ENCODE peak calls at places on chromosomes 16 and 17, in eight cellular contexts. One of them, this sample, is unnamed.

GRCh38 chr16:19706846-19707245 is 11.2 kb downstream of the KNOP1 start:
- DNase-seq in A549: no peak
- DNase-seq in tibial nerve: no peak
- DNase-seq in ovary: no peak
- DNase-seq in H1: no peak
- DNase-seq in stomach: no peak
- DNase-seq in transverse colon: no peak
- DNase-seq in K562: no peak
- DNase-seq in this sample: no peak

GRCh38 chr17:42779942-42780815 is at the start of gene WNK4:
- DNase-seq in A549: peak
- DNase-seq in tibial nerve: no peak
- DNase-seq in ovary: peak
- DNase-seq in H1: no peak
- DNase-seq in stomach: peak
- DNase-seq in transverse colon: peak
- DNase-seq in K562: peak
- DNase-seq in this sample: no peak

GRCh38 chr17:59634632-59635561 is 15.2 kb downstream of the CLTC start:
- DNase-seq in A549: no peak
- DNase-seq in tibial nerve: no peak
- DNase-seq in ovary: no peak
- DNase-seq in H1: no peak
- DNase-seq in stomach: no peak
- DNase-seq in transverse colon: no peak
- DNase-seq in K562: no peak
- DNase-seq in this sample: no peak

GRCh38 chr17:19707728-19708221 is 8.6 kb downstream of the SLC47A2 start:
- DNase-seq in A549: no peak
- DNase-seq in tibial nerve: no peak
- DNase-seq in ovary: no peak
- DNase-seq in H1: no peak
- DNase-seq in stomach: no peak
- DNase-seq in transverse colon: no peak
- DNase-seq in K562: no peak
- DNase-seq in this sample: peak

GRCh38 chr17:11780621-11781020 is 182.4 kb downstream of the DNAH9 start:
- DNase-seq in A549: no peak
- DNase-seq in tibial nerve: no peak
- DNase-seq in ovary: no peak
- DNase-seq in H1: no peak
- DNase-seq in stomach: no peak
- DNase-seq in transverse colon: no peak
- DNase-seq in K562: no peak
- DNase-seq in this sample: no peak

GRCh38 chr16:695355-696089 is 5.3 kb upstream of the WDR24 start:
- DNase-seq in A549: peak
- DNase-seq in tibial nerve: no peak
- DNase-seq in ovary: no peak
- DNase-seq in H1: no peak
- DNase-seq in stomach: peak
- DNase-seq in transverse colon: peak
- DNase-seq in K562: peak
- DNase-seq in this sample: no peak

GRCh38 chr16:57175896-57176295 is 9.9 kb downstream of the PSME3IP1 start:
- DNase-seq in A549: no peak
- DNase-seq in tibial nerve: no peak
- DNase-seq in ovary: no peak
- DNase-seq in H1: no peak
- DNase-seq in stomach: no peak
- DNase-seq in transverse colon: no peak
- DNase-seq in K562: no peak
- DNase-seq in this sample: no peak

GRCh38 chr17:4420692-4421131 is 13.0 kb upstream of the SPNS3 start:
- DNase-seq in A549: peak
- DNase-seq in tibial nerve: no peak
- DNase-seq in ovary: no peak
- DNase-seq in H1: no peak
- DNase-seq in stomach: peak
- DNase-seq in transverse colon: peak
- DNase-seq in K562: peak
- DNase-seq in this sample: no peak

GRCh38 chr16:15887283-15887682 is 1.1 kb downstream of the CEP20 start:
- DNase-seq in A549: no peak
- DNase-seq in tibial nerve: no peak
- DNase-seq in ovary: no peak
- DNase-seq in H1: no peak
- DNase-seq in stomach: no peak
- DNase-seq in transverse colon: no peak
- DNase-seq in K562: no peak
- DNase-seq in this sample: no peak

GRCh38 chr17:43169561-43170139 is 1.4 kb upstream of the NBR1 start:
- DNase-seq in A549: peak
- DNase-seq in tibial nerve: no peak
- DNase-seq in ovary: peak
- DNase-seq in H1: no peak
- DNase-seq in stomach: peak
- DNase-seq in transverse colon: peak
- DNase-seq in K562: peak
- DNase-seq in this sample: no peak

GRCh38 chr16:66660422-66661209 is 35.9 kb downstream of the CMTM4 start:
- DNase-seq in A549: peak
- DNase-seq in tibial nerve: peak
- DNase-seq in ovary: peak
- DNase-seq in H1: no peak
- DNase-seq in stomach: peak
- DNase-seq in transverse colon: peak
- DNase-seq in K562: peak
- DNase-seq in this sample: no peak

GRCh38 chr16:47463771-47464624 is 2.9 kb downstream of the PHKB start:
- DNase-seq in A549: no peak
- DNase-seq in tibial nerve: no peak
- DNase-seq in ovary: no peak
- DNase-seq in H1: no peak
- DNase-seq in stomach: no peak
- DNase-seq in transverse colon: no peak
- DNase-seq in K562: no peak
- DNase-seq in this sample: no peak

GRCh38 chr17:12693640-12694039 is 27.9 kb downstream of the MYOCD start:
- DNase-seq in A549: no peak
- DNase-seq in tibial nerve: no peak
- DNase-seq in ovary: no peak
- DNase-seq in H1: no peak
- DNase-seq in stomach: no peak
- DNase-seq in transverse colon: no peak
- DNase-seq in K562: no peak
- DNase-seq in this sample: no peak

GRCh38 chr17:67347826-67348225 is 18.6 kb downstream of the PSMD12 start:
- DNase-seq in A549: no peak
- DNase-seq in tibial nerve: no peak
- DNase-seq in ovary: no peak
- DNase-seq in H1: no peak
- DNase-seq in stomach: no peak
- DNase-seq in transverse colon: no peak
- DNase-seq in K562: no peak
- DNase-seq in this sample: no peak

DNA sequence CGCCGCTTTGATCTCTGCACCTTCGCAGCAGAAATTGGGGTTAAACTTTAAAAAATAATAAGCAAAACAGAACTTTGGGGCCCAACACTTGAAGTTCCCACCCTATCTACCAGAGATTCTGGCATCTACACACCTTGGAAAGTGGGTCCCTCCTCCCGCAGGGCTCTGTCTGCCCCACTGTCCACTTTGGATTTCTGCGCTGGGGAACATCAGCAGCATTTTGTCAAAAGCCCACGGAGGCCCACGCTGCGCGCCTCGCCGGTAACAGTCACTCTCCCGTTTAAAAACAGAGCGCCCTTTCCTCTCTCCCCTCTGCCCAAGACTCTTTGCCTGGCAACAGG is 725 bp upstream of the WNT9B start:
- DNase-seq in A549: no peak
- DNase-seq in tibial nerve: no peak
- DNase-seq in ovary: no peak
- DNase-seq in H1: no peak
- DNase-seq in stomach: no peak
- DNase-seq in transverse colon: no peak
- DNase-seq in K562: no peak
- DNase-seq in this sample: no peak
- TF ChIP-seq EP300 in A549: no peak
- TF ChIP-seq EP300 in tibial nerve: no peak
- TF ChIP-seq EP300 in ovary: no peak
- TF ChIP-seq EP300 in H1: no peak
- TF ChIP-seq EP300 in stomach: no peak
- TF ChIP-seq EP300 in transverse colon: no peak
- TF ChIP-seq EP300 in K562: no peak
- TF ChIP-seq EP300 in this sample: no peak

DNA sequence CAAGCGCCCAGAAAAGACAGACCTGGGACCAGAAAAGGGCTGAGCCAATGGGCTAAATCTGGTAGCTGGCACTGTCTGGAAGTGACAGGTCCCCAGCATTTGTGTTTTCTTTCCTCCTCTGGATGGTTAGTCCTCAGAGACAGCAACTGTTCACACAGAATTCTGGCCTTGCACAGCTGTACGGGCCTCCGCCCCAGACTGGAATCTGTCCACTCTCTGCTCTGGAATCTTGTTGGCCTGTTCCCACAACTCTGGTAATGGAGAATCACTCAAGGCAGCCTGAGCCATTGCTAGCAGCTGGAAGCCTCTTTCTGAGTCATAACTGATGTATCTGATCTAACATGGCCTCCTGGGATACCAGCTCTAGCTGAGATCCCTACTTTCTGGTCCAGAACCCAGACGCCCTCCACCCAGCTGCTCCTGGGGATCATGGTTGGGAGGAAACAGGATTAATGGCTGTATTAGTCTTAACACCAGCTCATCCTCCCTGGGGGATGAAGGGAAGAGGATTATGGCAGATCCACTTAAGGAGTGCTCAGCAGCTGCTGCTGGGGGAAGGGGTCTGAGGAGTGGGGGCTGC is 9.1 kb downstream of the ZNF668 start:
- DNase-seq in A549: peak
- DNase-seq in tibial nerve: peak
- DNase-seq in ovary: no peak
- DNase-seq in H1: no peak
- DNase-seq in stomach: no peak
- DNase-seq in transverse colon: no peak
- DNase-seq in K562: no peak
- DNase-seq in this sample: no peak
- TF ChIP-seq EP300 in A549: no peak
- TF ChIP-seq EP300 in tibial nerve: peak
- TF ChIP-seq EP300 in ovary: no peak
- TF ChIP-seq EP300 in H1: no peak
- TF ChIP-seq EP300 in stomach: no peak
- TF ChIP-seq EP300 in transverse colon: no peak
- TF ChIP-seq EP300 in K562: no peak
- TF ChIP-seq EP300 in this sample: no peak

DNA sequence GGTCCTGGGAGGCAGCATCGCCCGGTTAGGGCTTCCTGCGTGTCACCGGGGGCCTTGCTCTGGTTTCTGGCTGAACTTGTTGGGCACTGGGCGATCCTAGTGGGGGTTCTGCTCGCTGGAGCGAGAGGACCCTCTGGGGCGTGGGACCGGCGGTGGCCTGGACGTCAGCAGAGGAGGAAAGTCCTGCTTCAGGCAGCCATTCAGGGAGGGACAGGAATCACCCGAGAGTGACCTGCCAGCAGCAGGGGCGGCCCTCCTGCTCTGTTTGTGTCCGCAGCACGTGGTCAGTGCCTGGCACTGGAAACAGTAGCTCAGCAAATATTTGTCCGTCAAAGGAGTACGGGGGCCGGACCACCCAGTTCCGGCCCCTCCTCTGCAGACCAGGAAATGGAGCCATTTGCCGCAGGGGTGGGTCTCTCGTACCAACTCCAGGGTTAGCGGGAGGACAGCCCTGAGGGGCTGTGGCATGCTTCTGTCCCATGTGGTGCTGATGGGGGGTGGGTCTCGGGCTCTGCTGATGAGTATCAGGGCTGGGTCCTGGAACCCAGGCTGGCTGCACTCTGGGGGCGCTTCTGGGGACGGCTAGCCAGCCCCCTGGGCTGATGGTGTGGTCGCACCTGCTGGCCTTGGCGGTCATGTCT is 48.3 kb downstream of the BAIAP2 start:
- DNase-seq in A549: no peak
- DNase-seq in tibial nerve: no peak
- DNase-seq in ovary: no peak
- DNase-seq in H1: no peak
- DNase-seq in stomach: peak
- DNase-seq in transverse colon: no peak
- DNase-seq in K562: no peak
- DNase-seq in this sample: no peak
- TF ChIP-seq EP300 in A549: no peak
- TF ChIP-seq EP300 in tibial nerve: peak
- TF ChIP-seq EP300 in ovary: no peak
- TF ChIP-seq EP300 in H1: no peak
- TF ChIP-seq EP300 in stomach: no peak
- TF ChIP-seq EP300 in transverse colon: no peak
- TF ChIP-seq EP300 in K562: no peak
- TF ChIP-seq EP300 in this sample: no peak

GRCh38 chr16:85273293-85273692 is 161.0 kb upstream of the CIBAR2 start:
- DNase-seq in A549: no peak
- DNase-seq in tibial nerve: no peak
- DNase-seq in ovary: no peak
- DNase-seq in H1: no peak
- DNase-seq in stomach: no peak
- DNase-seq in transverse colon: no peak
- DNase-seq in K562: no peak
- DNase-seq in this sample: no peak

GRCh38 chr16:85271198-85271597 is 158.9 kb upstream of the CIBAR2 start:
- DNase-seq in A549: no peak
- DNase-seq in tibial nerve: no peak
- DNase-seq in ovary: no peak
- DNase-seq in H1: no peak
- DNase-seq in stomach: no peak
- DNase-seq in transverse colon: no peak
- DNase-seq in K562: no peak
- DNase-seq in this sample: no peak

GRCh38 chr16:85269165-85269564 is 156.9 kb upstream of the CIBAR2 start:
- DNase-seq in A549: no peak
- DNase-seq in tibial nerve: no peak
- DNase-seq in ovary: no peak
- DNase-seq in H1: no peak
- DNase-seq in stomach: no peak
- DNase-seq in transverse colon: no peak
- DNase-seq in K562: no peak
- DNase-seq in this sample: no peak

GRCh38 chr16:85267414-85267945 is 155.2 kb upstream of the CIBAR2 start:
- DNase-seq in A549: no peak
- DNase-seq in tibial nerve: no peak
- DNase-seq in ovary: no peak
- DNase-seq in H1: no peak
- DNase-seq in stomach: no peak
- DNase-seq in transverse colon: no peak
- DNase-seq in K562: no peak
- DNase-seq in this sample: no peak

DNA sequence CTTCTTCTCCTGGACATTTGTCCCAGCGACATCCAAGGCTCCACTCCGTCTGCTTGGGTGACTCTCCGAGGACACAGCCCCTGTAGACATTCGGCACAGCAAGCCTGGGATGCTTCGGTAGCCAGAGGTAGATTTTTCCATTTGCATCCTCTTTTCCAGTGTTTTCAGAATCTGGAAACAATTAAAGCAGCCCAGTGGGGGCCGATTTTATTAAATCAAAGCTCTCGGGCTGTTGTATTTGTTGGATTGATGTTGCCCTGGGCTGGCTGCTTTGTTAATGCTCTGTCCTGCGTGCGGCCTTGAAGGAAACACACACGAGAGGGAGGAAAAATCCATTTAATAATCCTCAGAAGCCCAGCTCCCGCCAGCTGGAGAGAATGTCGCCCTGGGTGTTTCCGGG is 158.1 kb upstream of the CIBAR2 start:
- DNase-seq in A549: no peak
- DNase-seq in tibial nerve: no peak
- DNase-seq in ovary: no peak
- DNase-seq in H1: no peak
- DNase-seq in stomach: no peak
- DNase-seq in transverse colon: no peak
- DNase-seq in K562: no peak
- DNase-seq in this sample: no peak
- TF ChIP-seq EP300 in A549: no peak
- TF ChIP-seq EP300 in tibial nerve: no peak
- TF ChIP-seq EP300 in ovary: no peak
- TF ChIP-seq EP300 in H1: no peak
- TF ChIP-seq EP300 in stomach: no peak
- TF ChIP-seq EP300 in transverse colon: no peak
- TF ChIP-seq EP300 in K562: no peak
- TF ChIP-seq EP300 in this sample: no peak